ENCODE peak calls at places on chromosomes 11 and 22, in eight cellular contexts. A is AG09319, X is fibroblast of pulmonary artery, O is fibroblast of mammary gland, L is neural crest cell, Z is glutamatergic neuron, H is epithelial cell of esophagus, U is right lobe of liver. Q is an unnamed sample.

GRCh38 chr11:60763692-60764369 is 7.2 kb downstream of the MS4A15 start:
- DNase-seq in A (no peak), X (no peak), O (no peak), L (no peak), Z (no peak), H (no peak), U (no peak), Q (no peak)

GRCh38 chr11:61551630-61552029 is 29.2 kb downstream of the SYT7 start:
- DNase-seq in A (no peak), X (peak; percentile 25), O (peak; percentile 59), L (no peak), Z (no peak), H (peak; percentile 11), U (no peak), Q (peak; percentile 49)

GRCh38 chr11:119671048-119671447 is 58.0 kb downstream of the NECTIN1 start:
- DNase-seq in A (peak; percentile 60), X (peak; percentile 92), O (peak; percentile 88), L (no peak), Z (peak; percentile 50), H (no peak), U (peak; percentile 61), Q (no peak)

GRCh38 chr22:41873391-41873790 is 40.5 kb downstream of the SREBF2 start:
- DNase-seq in A (no peak), X (no peak), O (no peak), L (no peak), Z (no peak), H (no peak), U (no peak), Q (no peak)

GRCh38 chr22:29150701-29151100 is 55.0 kb upstream of the EMID1 start:
- DNase-seq in A (no peak), X (no peak), O (no peak), L (no peak), Z (no peak), H (no peak), U (no peak), Q (no peak)

GRCh38 chr22:48340727-48341709 is 1486.7 kb downstream of the BRD1 start:
- DNase-seq in A (no peak), X (no peak), O (no peak), L (no peak), Z (no peak), H (no peak), U (no peak), Q (no peak)

GRCh38 chr22:44412136-44412731 is 85.8 kb downstream of the RTL6 start:
- DNase-seq in A (no peak), X (no peak), O (no peak), L (no peak), Z (no peak), H (no peak), U (no peak), Q (no peak)

GRCh38 chr11:101475699-101476098 is 108.1 kb downstream of the TRPC6 start:
- DNase-seq in A (no peak), X (no peak), O (no peak), L (no peak), Z (no peak), H (no peak), U (no peak), Q (no peak)

GRCh38 chr11:72577271-72577681 is 96.9 kb downstream of the PDE2A start:
- DNase-seq in A (no peak), X (no peak), O (no peak), L (no peak), Z (no peak), H (no peak), U (peak; percentile 40), Q (no peak)

GRCh38 chr22:41828516-41828915 is 4.4 kb upstream of the SREBF2 start:
- DNase-seq in A (no peak), X (no peak), O (no peak), L (no peak), Z (peak; percentile 31), H (no peak), U (no peak), Q (peak; percentile 32)

GRCh38 chr22:38607680-38608079 is 37.7 kb upstream of the DMC1 start:
- DNase-seq in A (no peak), X (no peak), O (no peak), L (no peak), Z (no peak), H (no peak), U (no peak), Q (no peak)

GRCh38 chr22:25485626-25486545 is 78.6 kb upstream of the GRK3 start:
- DNase-seq in A (no peak), X (no peak), O (no peak), L (no peak), Z (no peak), H (no peak), U (no peak), Q (no peak)

GRCh38 chr22:46392137-46392844 is 56.8 kb downstream of the TRMU start:
- DNase-seq in A (no peak), X (no peak), O (no peak), L (no peak), Z (no peak), H (no peak), U (no peak), Q (no peak)

GRCh38 chr11:65448418-65449196 is 26.0 kb downstream of the NEAT1 start:
- DNase-seq in A (no peak), X (peak; percentile 73), O (peak; percentile 77), L (no peak), Z (no peak), H (peak; percentile 84), U (peak; percentile 56), Q (no peak)

GRCh38 chr11:72773291-72773690 is 20.6 kb downstream of the STARD10 start:
- DNase-seq in A (peak; percentile 38), X (peak; percentile 81), O (peak; percentile 86), L (no peak), Z (no peak), H (peak; percentile 87), U (no peak), Q (no peak)

GRCh38 chr22:42229455-42230149 is 40.9 kb downstream of the TCF20 start:
- DNase-seq in A (peak; percentile 20), X (peak; percentile 57), O (peak; percentile 67), L (no peak), Z (no peak), H (peak; percentile 23), U (no peak), Q (no peak)

GRCh38 chr11:105219269-105219668 is 79.7 kb upstream of the CARD18 start:
- DNase-seq in A (no peak), X (no peak), O (no peak), L (no peak), Z (no peak), H (no peak), U (no peak), Q (no peak)
- TF ChIP-seq CTCF in A (no peak), X (no peak), O (no peak), L (no peak), Z (no peak), H (no peak), U (no peak), Q (no peak)

GRCh38 chr11:44024977-44025376 is 22.8 kb upstream of the ACCSL start:
- DNase-seq in A (no peak), X (no peak), O (no peak), L (no peak), Z (no peak), H (no peak), U (no peak), Q (no peak)
- TF ChIP-seq CTCF in A (no peak), X (no peak), O (no peak), L (no peak), Z (peak; percentile 42), H (no peak), U (no peak), Q (no peak)

GRCh38 chr11:127993788-127994187 is 593.6 kb downstream of the ETS1 start:
- DNase-seq in A (no peak), X (no peak), O (no peak), L (no peak), Z (peak; percentile 40), H (no peak), U (no peak), Q (no peak)
- TF ChIP-seq CTCF in A (no peak), X (no peak), O (peak; percentile 10), L (no peak), Z (peak; percentile 58), H (no peak), U (no peak), Q (no peak)

DNA sequence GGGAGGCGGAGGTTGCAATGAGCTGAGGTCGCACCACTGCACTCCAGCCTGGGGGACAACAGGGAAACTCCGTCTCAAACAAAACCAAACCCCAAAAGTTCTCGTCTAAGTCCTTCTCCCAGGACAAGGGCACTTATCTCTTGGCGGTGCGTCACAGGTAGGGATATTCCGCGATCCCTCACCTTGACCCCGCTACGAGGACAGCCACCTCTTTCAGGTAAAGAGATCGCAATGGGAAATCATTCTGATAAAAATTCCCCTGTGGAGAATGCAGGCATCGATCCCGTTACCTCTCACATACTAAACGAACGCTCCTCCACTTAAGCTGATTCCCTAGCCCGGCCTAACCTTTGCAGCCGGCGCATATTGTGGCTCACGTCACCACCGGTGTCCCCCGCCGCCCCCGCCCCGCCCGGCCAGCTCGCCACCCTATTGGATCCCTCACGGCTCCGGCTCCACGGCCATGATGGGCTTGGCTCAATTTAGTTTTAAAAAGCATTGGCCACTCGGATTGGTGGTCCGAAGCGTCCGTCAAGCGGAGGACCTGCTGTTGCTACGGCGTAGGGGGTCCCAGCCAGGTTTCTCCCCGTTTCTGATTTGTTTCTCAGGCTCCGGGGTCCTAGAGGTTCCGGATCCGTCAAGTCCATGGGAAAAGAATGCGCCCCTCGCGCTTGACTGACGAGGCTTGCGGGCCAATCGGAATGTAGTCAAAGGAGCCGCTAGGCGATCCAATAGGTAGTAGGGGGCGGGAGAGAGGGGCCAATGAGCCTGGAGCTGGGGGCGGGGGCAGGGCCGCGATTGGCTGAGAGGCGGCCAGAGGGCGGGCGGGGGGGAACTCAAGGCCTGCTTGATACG is 439 bp upstream of the PPP6R3 start:
- DNase-seq in A (peak; percentile 97), X (peak; percentile 100), O (peak; percentile 97), L (peak; percentile 89), Z (peak; percentile 97), H (peak; percentile 98), U (peak; percentile 98), Q (peak; percentile 96)
- TF ChIP-seq CTCF in A (no peak), X (no peak), O (no peak), L (peak; percentile 14), Z (no peak), H (no peak), U (no peak), Q (no peak)

GRCh38 chr22:30969532-30970355 is 679 bp downstream of the TUG1 start:
- DNase-seq in A (peak; percentile 7), X (peak; percentile 54), O (peak; percentile 44), L (no peak), Z (peak; percentile 65), H (peak; percentile 54), U (no peak), Q (peak; percentile 45)
- TF ChIP-seq CTCF in A (peak; percentile 4), X (peak; percentile 10), O (no peak), L (no peak), Z (no peak), H (no peak), U (no peak), Q (no peak)

DNA sequence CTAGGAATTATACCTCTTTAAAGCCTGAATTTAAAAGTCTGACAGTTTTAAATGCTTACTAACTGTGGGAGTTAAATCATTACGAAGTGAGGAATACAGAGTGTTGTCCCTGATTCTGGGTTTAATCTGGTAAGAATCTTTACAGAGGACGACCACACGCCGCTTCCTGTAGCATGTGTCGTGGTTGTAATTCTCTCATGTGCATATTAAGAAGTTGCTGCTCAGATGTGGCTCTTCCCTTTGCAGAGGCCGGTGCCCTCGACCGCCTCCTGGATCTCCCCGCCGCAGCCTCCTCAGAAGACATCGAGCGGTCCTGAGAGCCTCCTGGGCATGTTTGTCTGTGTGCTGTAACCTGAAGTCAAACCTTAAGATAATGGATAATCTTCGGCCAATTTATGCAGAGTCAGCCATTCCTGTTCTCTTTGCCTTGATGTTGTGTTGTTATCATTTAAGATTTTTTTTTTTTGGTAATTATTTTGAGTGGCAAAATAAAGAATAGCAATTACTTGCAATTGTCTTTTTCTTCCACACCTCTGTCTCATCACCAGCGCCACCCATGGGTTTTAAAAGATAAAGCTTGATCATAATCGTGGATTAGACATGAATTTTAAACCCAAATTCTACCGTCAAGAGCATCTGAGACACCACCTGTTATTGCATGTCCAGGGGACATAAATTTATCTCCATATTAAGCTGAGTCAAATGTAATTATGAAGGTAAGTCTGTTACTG is 6.5 kb downstream of the GAL start:
- DNase-seq in A (no peak), X (no peak), O (no peak), L (no peak), Z (no peak), H (no peak), U (no peak), Q (no peak)
- TF ChIP-seq CTCF in A (peak; percentile 5), X (no peak), O (peak; percentile 19), L (no peak), Z (no peak), H (peak; percentile 10), U (no peak), Q (no peak)